ENCODE peak calls at places on chromosomes 5 and 9, in nine cellular contexts. L is heart right ventricle, W is adrenal gland, C is neuronal stem cell, N is right cardiac atrium, K is breast epithelium, T is heart left ventricle, Z is tibial artery, J is lower lobe of right lung. F is an unnamed sample.
A peak's percentile ranks its signal among the peaks of the same experiment; 100 is the strongest.

GRCh38 chr9:115590016-115590415 is 472.1 kb upstream of the TNC start:
- DNase-seq in W (peak; percentile 60), J (no peak), N (no peak), Z (no peak), C (no peak), L (peak; percentile 21), K (no peak), T (peak; percentile 51), F (no peak)

GRCh38 chr5:6780802-6781391 is 67.7 kb downstream of the TENT4A start:
- DNase-seq in J (no peak), N (no peak), T (no peak), W (peak; percentile 41), Z (no peak), C (no peak), K (no peak), L (no peak), F (no peak)

GRCh38 chr9:83620841-83621636 is 1.9 kb upstream of the IDNK start:
- DNase-seq in J (no peak), N (peak; percentile 68), K (no peak), L (peak; percentile 16), C (peak; percentile 32), Z (no peak), T (no peak), W (peak; percentile 65), F (no peak)

GRCh38 chr9:138077898-138078540 is 200.4 kb downstream of the CACNA1B start:
- DNase-seq in W (no peak), J (no peak), Z (peak; percentile 46), K (no peak), L (no peak), T (no peak), C (no peak), N (no peak), F (no peak)

GRCh38 chr9:27535701-27536118 is 6.1 kb upstream of the MOB3B start:
- DNase-seq in Z (no peak), N (no peak), W (no peak), L (no peak), C (no peak), J (no peak), K (no peak), T (no peak), F (no peak)

GRCh38 chr9:75967556-75967955 is 77.1 kb downstream of the PCSK5 start:
- DNase-seq in N (no peak), K (no peak), Z (no peak), J (no peak), C (no peak), L (no peak), T (no peak), W (no peak), F (no peak)

GRCh38 chr9:16532681-16533450 is 337.6 kb downstream of the BNC2 start:
- DNase-seq in W (no peak), L (no peak), T (no peak), Z (no peak), J (no peak), N (no peak), K (no peak), C (no peak), F (no peak)

GRCh38 chr5:187617-188451 is 3.5 kb upstream of the LRRC14B start:
- DNase-seq in J (no peak), Z (peak; percentile 62), L (no peak), T (peak; percentile 32), C (no peak), N (peak; percentile 57), K (no peak), W (no peak), F (no peak)

GRCh38 chr5:128216285-128216684 is 132.7 kb downstream of the SLC12A2 start:
- DNase-seq in J (no peak), N (no peak), K (no peak), C (no peak), T (no peak), W (no peak), Z (no peak), L (no peak), F (no peak)

GRCh38 chr5:137646761-137647160 is 89.1 kb downstream of the KLHL3 start:
- DNase-seq in L (no peak), K (no peak), T (no peak), N (no peak), C (no peak), J (no peak), Z (no peak), W (peak; percentile 16), F (no peak)

GRCh38 chr9:135827301-135827700 is 80.0 kb downstream of the CAMSAP1 start:
- DNase-seq in T (no peak), C (no peak), J (no peak), L (no peak), Z (no peak), W (no peak), K (no peak), N (no peak), F (no peak)

GRCh38 chr5:36526537-36526936 is 79.9 kb upstream of the SLC1A3 start:
- DNase-seq in J (no peak), K (no peak), Z (no peak), L (no peak), C (no peak), T (no peak), W (no peak), N (no peak), F (no peak)

GRCh38 chr5:136420168-136420916 is 55.0 kb upstream of the TRPC7 start:
- DNase-seq in K (no peak), T (no peak), Z (no peak), L (no peak), C (no peak), W (no peak), J (no peak), N (no peak), F (no peak)

GRCh38 chr9:136193127-136193890 is 11.6 kb downstream of the LHX3 start:
- DNase-seq in N (no peak), K (no peak), T (no peak), L (no peak), J (no peak), Z (no peak), W (no peak), C (no peak), F (no peak)

GRCh38 chr9:109759584-109759983 is 20.4 kb upstream of the PALM2AKAP2 start:
- DNase-seq in N (no peak), K (no peak), Z (no peak), J (no peak), C (no peak), T (no peak), L (no peak), W (no peak), F (no peak)

GRCh38 chr9:110588296-110588695 is 8.8 kb upstream of the SVEP1 start:
- DNase-seq in T (no peak), N (no peak), K (no peak), C (no peak), J (no peak), Z (no peak), W (no peak), L (no peak), F (no peak)

GRCh38 chr9:34079181-34079580 is 30.5 kb upstream of the UBAP2 start:
- DNase-seq in C (no peak), J (no peak), W (no peak), L (no peak), N (no peak), K (no peak), Z (no peak), T (no peak), F (no peak)

GRCh38 chr5:143614831-143615230 is 197.1 kb upstream of the HMHB1 start:
- DNase-seq in J (no peak), T (no peak), C (peak; percentile 23), K (no peak), W (no peak), Z (no peak), L (no peak), N (no peak), F (no peak)

DNA sequence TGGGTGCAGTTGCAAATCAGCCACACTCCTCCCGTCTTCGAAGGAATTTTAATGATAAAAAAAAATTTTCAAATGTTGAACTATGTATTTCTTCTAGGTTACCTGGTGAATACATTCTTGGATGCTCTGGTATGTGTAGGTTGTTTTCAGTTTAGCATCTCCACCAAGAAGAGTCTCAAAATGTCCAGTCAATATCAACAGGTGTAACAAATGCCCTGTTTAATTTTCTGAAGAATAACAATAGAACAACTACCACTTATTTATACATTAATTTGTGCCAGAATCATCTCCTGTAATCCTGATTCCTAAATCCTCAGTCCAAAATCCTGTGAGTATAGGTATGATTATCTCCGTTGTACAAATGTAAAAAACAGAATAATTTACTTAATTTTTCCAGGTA is 67.8 kb downstream of the EBF1 start:
- DNase-seq in T (no peak), N (no peak), C (no peak), L (no peak), W (no peak), Z (no peak), K (no peak), J (no peak), F (no peak)
- H3K4me1 ChIP-seq in T (peaks cover 65% of the 10 kb centered on the region), N (peaks cover 6% of the 10 kb centered on the region), C (peaks cover 18% of the 10 kb centered on the region), L (peaks cover 34% of the 10 kb centered on the region), W (no peaks in the 10 kb centered on the region), Z (peaks cover 47% of the 10 kb centered on the region), K (no peaks in the 10 kb centered on the region), J (peaks cover 27% of the 10 kb centered on the region), F (peaks cover 4% of the 10 kb centered on the region)

DNA sequence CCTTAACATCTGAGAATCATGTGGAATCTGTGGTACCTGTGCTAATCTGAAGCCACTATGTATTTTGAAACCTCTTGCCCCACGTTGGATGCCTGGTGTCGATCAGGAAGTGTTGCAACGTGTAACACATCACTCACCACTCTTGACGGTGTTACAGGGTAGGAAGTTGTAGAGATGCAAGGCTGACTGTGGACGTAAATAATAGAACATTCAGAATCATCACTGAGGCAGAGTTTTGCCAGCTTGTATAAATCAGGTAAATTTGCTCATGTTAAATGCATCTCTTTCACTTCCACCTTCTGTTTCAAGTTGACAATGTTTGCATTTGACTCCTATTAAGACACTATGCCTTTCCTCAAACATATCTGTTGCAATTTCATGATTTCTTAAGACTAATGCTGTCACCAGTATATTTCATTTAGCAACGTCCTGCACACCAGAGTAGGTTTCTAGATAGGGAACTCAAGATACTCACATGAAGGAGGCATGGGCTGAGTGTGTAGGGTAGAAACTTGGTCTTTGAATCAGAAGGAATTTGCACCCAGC is 38.1 kb downstream of the BASP1 start:
- DNase-seq in Z (no peak), C (no peak), L (no peak), W (peak; percentile 5), T (no peak), J (no peak), N (no peak), K (no peak), F (no peak)
- H3K4me3 ChIP-seq in Z (no peak overlapping the region), C (no peak overlapping the region), L (no peak overlapping the region), W (no peak overlapping the region), T (no peak overlapping the region), J (no peak overlapping the region), N (no peak overlapping the region), K (no peak overlapping the region), F (no peak overlapping the region)

DNA sequence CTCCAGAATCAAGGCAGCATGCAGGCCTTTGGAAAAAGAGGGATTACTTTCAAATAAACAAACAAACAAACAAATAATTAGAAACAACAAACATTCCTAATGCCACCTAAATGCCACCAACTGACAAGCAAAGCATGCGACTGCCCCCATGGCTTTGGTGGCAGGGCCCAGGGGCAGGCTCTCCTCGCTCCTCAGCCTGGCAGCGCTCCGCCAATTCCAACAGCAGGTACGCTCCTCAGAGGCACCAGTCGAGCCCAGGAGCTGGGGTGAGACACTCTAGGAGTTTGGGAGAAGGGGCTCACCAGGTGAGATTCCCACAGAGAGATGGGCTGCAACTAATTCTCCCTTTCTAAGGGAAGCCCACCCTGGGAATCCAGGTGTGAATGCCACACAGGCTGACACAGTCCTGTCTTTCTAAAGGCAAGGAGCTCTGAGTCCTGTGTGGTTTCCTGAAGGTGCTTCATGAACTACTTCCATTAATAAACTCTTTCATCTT is 27.8 kb downstream of the CSF2 start:
- DNase-seq in W (no peak), T (no peak), N (no peak), L (no peak), K (no peak), Z (no peak), C (no peak), J (no peak), F (no peak)
- H3K4me1 ChIP-seq in W (peaks cover 8% of the 10 kb centered on the region), T (peaks cover 20% of the 10 kb centered on the region), N (peaks cover 5% of the 10 kb centered on the region), L (peaks cover 13% of the 10 kb centered on the region), K (peaks cover 16% of the 10 kb centered on the region), Z (peaks cover 21% of the 10 kb centered on the region), C (no peaks in the 10 kb centered on the region), J (peaks cover 20% of the 10 kb centered on the region), F (peaks cover 4% of the 10 kb centered on the region)

GRCh38 chr9:112378441-112379176 is 1.3 kb upstream of the HSDL2 start:
- DNase-seq in W (peak; percentile 11), C (no peak), T (no peak), J (peak; percentile 51), L (no peak), K (no peak), N (peak; percentile 59), Z (no peak), F (peak; percentile 53)
- H3K4me3 ChIP-seq in W (peak overlapping the region; percentile 75), C (peak overlapping the region; percentile 91), T (peak overlapping the region; percentile 47), J (peak overlapping the region; percentile 82), L (peak overlapping the region; percentile 87), K (peak overlapping the region; percentile 63), N (peak overlapping the region; percentile 51), Z (peak overlapping the region; percentile 93), F (peak overlapping the region; percentile 75)

F was measured in psoas muscle.